ENCODE peak calls at places on chromosomes 1 and 21, in eight cellular contexts. N is ascending aorta; O is gastrocnemius medialis; Y is CD8-positive, alpha-beta memory T cell; T is effector memory CD4-positive, alpha-beta T cell; F is tibial artery; G is A549; S is cardiac muscle cell. I is an unnamed sample.

GRCh38 chr1:31723828-31724359 is 20.1 kb upstream of the COL16A1 start:
- DNase-seq in N (no peak), O (no peak), Y (peak; percentile 65), T (no peak), F (peak; percentile 53), G (no peak), S (peak; percentile 94), I (peak; percentile 12)

GRCh38 chr1:77514871-77515776 is 167.3 kb downstream of the ZZZ3 start:
- DNase-seq in N (no peak), O (no peak), Y (no peak), T (no peak), F (no peak), G (peak; percentile 19), S (peak; percentile 69), I (no peak)

GRCh38 chr1:167502719-167503452 is 15.4 kb downstream of the CD247 start:
- DNase-seq in N (no peak), O (no peak), Y (no peak), T (no peak), F (no peak), G (no peak), S (no peak), I (no peak)

GRCh38 chr1:170959385-170959784 is 24.1 kb downstream of the MROH9 start:
- DNase-seq in N (no peak), O (no peak), Y (no peak), T (no peak), F (no peak), G (no peak), S (no peak), I (no peak)

GRCh38 chr1:216553040-216553439 is 129.8 kb upstream of the USH2A start:
- DNase-seq in N (no peak), O (no peak), Y (no peak), T (no peak), F (no peak), G (no peak), S (no peak), I (no peak)

GRCh38 chr21:35674272-35674671 is 386.1 kb downstream of the SETD4 start:
- DNase-seq in N (no peak), O (no peak), Y (no peak), T (no peak), F (no peak), G (no peak), S (no peak), I (no peak)

GRCh38 chr1:9822897-9823692 is 670 bp downstream of the CLSTN1 start:
- DNase-seq in N (no peak), O (no peak), Y (no peak), T (no peak), F (no peak), G (peak; percentile 23), S (peak; percentile 24), I (peak; percentile 27)

GRCh38 chr1:106526650-106527049 is 529.8 kb upstream of the PRMT6 start:
- DNase-seq in N (no peak), O (no peak), Y (no peak), T (no peak), F (no peak), G (no peak), S (no peak), I (no peak)

GRCh38 chr1:148290881-148291280 is 138.8 kb upstream of the NBPF11 start:
- DNase-seq in N (no peak), O (no peak), Y (no peak), T (no peak), F (no peak), G (no peak), S (no peak), I (no peak)

GRCh38 chr1:49364676-49365075 is 588.0 kb upstream of the BEND5 start:
- DNase-seq in N (no peak), O (no peak), Y (no peak), T (no peak), F (no peak), G (no peak), S (no peak), I (no peak)
- H3K9me3 ChIP-seq in N (no peaks in the 10 kb centered on the region), O (no peaks in the 10 kb centered on the region), Y (no peaks in the 10 kb centered on the region), T (no peaks in the 10 kb centered on the region), F (no peaks in the 10 kb centered on the region), G (no peaks in the 10 kb centered on the region), S (no peaks in the 10 kb centered on the region), I (no peaks in the 10 kb centered on the region)

GRCh38 chr1:3250624-3251023 is 181.6 kb downstream of the PRDM16 start:
- DNase-seq in N (no peak), O (no peak), Y (no peak), T (no peak), F (no peak), G (no peak), S (no peak), I (no peak)
- H3K4me1 ChIP-seq in N (peaks cover 3% of the 10 kb centered on the region), O (no peaks in the 10 kb centered on the region), Y (no peaks in the 10 kb centered on the region), T (no peaks in the 10 kb centered on the region), F (no peaks in the 10 kb centered on the region), G (no peaks in the 10 kb centered on the region), S (peaks cover 30% of the 10 kb centered on the region), I (no peaks in the 10 kb centered on the region)

GRCh38 chr21:38223893-38224540 is 32.8 kb upstream of the KCNJ15 start:
- DNase-seq in N (no peak), O (no peak), Y (no peak), T (no peak), F (no peak), G (peak; percentile 75), S (no peak), I (no peak)

GRCh38 chr21:38227401-38227800 is 29.4 kb upstream of the KCNJ15 start:
- DNase-seq in N (no peak), O (no peak), Y (no peak), T (no peak), F (no peak), G (no peak), S (no peak), I (no peak)

GRCh38 chr21:38228115-38228514 is 28.7 kb upstream of the KCNJ15 start:
- DNase-seq in N (no peak), O (no peak), Y (no peak), T (no peak), F (no peak), G (no peak), S (no peak), I (no peak)

GRCh38 chr21:38234395-38235142 is 22.2 kb upstream of the KCNJ15 start:
- DNase-seq in N (no peak), O (no peak), Y (no peak), T (no peak), F (no peak), G (no peak), S (no peak), I (no peak)

GRCh38 chr21:38229260-38229877 is 27.4 kb upstream of the KCNJ15 start:
- DNase-seq in N (no peak), O (no peak), Y (no peak), T (no peak), F (no peak), G (peak; percentile 28), S (no peak), I (no peak)
- H3K9me3 ChIP-seq in N (peaks cover 40% of the 10 kb centered on the region), O (peaks cover 6% of the 10 kb centered on the region), Y (peaks cover 18% of the 10 kb centered on the region), T (peaks cover 25% of the 10 kb centered on the region), F (peaks cover 39% of the 10 kb centered on the region), G (peaks cover 50% of the 10 kb centered on the region), S (no peaks in the 10 kb centered on the region), I (no peaks in the 10 kb centered on the region)

GRCh38 chr1:159918918-159919195 is 6.5 kb downstream of the TAGLN2 start:
- DNase-seq in N (no peak), O (no peak), Y (no peak), T (no peak), F (no peak), G (no peak), S (no peak), I (no peak)

GRCh38 chr1:159919236-159919865 is 6.0 kb downstream of the TAGLN2 start:
- DNase-seq in N (no peak), O (no peak), Y (no peak), T (no peak), F (no peak), G (no peak), S (no peak), I (no peak)

GRCh38 chr1:159916240-159917051 is 8.9 kb downstream of the TAGLN2 start:
- DNase-seq in N (no peak), O (no peak), Y (no peak), T (no peak), F (no peak), G (peak; percentile 95), S (no peak), I (no peak)

GRCh38 chr1:159917533-159917932 is 7.8 kb downstream of the TAGLN2 start:
- DNase-seq in N (no peak), O (no peak), Y (no peak), T (no peak), F (no peak), G (no peak), S (no peak), I (no peak)

GRCh38 chr1:159918041-159918917 is 7.0 kb downstream of the TAGLN2 start:
- DNase-seq in N (no peak), O (no peak), Y (no peak), T (no peak), F (no peak), G (no peak), S (no peak), I (no peak)
- H3K4me1 ChIP-seq in N (peaks cover 31% of the 10 kb centered on the region), O (peaks cover 37% of the 10 kb centered on the region), Y (peaks cover 42% of the 10 kb centered on the region), T (peaks cover 40% of the 10 kb centered on the region), F (no peaks in the 10 kb centered on the region), G (peaks cover 98% of the 10 kb centered on the region), S (peaks cover 3% of the 10 kb centered on the region), I (peaks cover 21% of the 10 kb centered on the region)

DNA sequence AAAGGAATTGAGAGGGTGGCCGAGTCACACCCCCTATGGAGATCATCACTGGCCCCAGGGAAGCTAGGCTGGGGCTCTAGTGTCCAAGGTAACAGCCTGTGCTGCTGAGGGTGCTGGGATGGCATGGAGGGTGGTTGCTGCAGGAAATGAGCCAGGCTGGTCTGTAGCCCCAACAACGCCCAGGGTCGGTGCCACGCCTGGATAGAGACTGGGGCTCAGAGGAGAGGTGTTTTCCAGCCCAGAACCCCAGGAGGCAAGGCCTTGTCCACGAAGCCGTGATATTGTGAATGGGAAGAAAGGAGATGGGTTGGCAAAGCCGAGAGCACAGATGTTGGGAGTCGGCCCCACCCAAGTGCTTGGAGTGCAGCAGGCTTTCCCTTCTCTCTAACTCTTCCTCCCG is 68.9 kb upstream of the ACTRT2 start:
- DNase-seq in N (no peak), O (no peak), Y (no peak), T (no peak), F (no peak), G (no peak), S (no peak), I (no peak)
- H3K9me3 ChIP-seq in N (peaks cover 6% of the 10 kb centered on the region), O (peaks cover 9% of the 10 kb centered on the region), Y (no peaks in the 10 kb centered on the region), T (no peaks in the 10 kb centered on the region), F (peaks cover 6% of the 10 kb centered on the region), G (no peaks in the 10 kb centered on the region), S (no peaks in the 10 kb centered on the region), I (no peaks in the 10 kb centered on the region)

DNA sequence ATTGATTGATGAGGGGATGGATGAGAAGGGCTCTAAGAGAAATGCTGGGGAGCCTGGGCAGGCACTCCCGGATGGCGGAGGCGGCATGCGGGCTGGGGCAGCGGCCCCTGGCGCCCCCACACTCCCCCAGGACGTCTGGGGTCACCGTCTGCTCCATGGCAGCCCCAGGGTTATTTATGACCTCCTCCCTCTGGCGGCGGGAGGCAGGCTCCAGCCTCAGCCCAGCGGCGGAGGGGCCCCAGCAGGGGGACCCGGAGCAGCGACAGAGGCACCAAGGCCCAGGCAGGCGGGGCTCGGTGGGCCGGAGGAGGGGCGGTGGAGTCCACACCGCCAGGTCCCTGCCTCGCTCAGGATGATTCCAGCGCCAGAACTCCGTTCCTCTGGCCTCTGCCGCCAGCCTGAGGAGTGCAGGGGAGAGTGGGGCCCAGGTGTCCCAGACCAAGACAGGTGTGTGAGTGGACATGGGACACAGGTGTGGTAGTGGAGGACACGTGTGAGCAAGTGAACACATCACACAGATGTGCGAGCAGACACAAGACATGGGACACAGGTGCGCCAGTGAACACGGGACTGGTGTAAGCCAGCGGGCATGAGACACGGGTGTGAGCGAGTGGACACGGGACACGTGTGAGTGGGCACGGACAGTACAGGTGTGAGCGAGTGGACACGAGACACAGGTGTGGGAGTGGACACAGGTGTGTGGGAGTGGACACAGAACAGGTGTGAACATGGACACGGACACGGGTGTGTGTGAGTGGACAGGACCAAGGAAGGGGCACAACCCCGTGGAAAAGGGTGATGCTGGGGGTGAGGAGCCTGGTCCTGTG is 2.5 kb upstream of the SAMD11 start:
- DNase-seq in N (no peak), O (no peak), Y (no peak), T (peak; percentile 19), F (no peak), G (peak; percentile 71), S (peak; percentile 93), I (no peak)
- H3K4me1 ChIP-seq in N (peaks cover 32% of the 10 kb centered on the region), O (peaks cover 15% of the 10 kb centered on the region), Y (peaks cover 30% of the 10 kb centered on the region), T (peaks cover 35% of the 10 kb centered on the region), F (peaks cover 3% of the 10 kb centered on the region), G (peaks cover 51% of the 10 kb centered on the region), S (peaks cover 26% of the 10 kb centered on the region), I (peaks cover 7% of the 10 kb centered on the region)